ENCODE peak calls at places on chromosomes 4 and X, in seven cellular contexts. J, V, Y, T, F, R and Z are unnamed samples.

GRCh38 chrX:129779747-129780146 is at the start of gene SASH3:
- DNase-seq in T (peak; percentile 49), J (no peak), V (no peak), R (no peak), Y (no peak), F (peak; percentile 40), Z (no peak)

GRCh38 chr4:94412019-94413017 is 39.4 kb upstream of the PDLIM5 start:
- DNase-seq in F (no peak), Y (no peak), V (no peak), R (peak; percentile 79), J (peak; percentile 38), T (no peak), Z (no peak)

GRCh38 chr4:24032371-24032989 is 142.6 kb upstream of the PPARGC1A start:
- DNase-seq in F (peak; percentile 14), V (no peak), T (no peak), R (peak; percentile 8), J (peak; percentile 40), Y (no peak), Z (no peak)

GRCh38 chrX:10240918-10241317 is 84.1 kb downstream of the CLCN4 start:
- DNase-seq in F (no peak), V (no peak), R (peak; percentile 94), T (no peak), Y (no peak), J (no peak), Z (no peak)

GRCh38 chrX:76555816-76556215 is 128.3 kb downstream of the MAGEE1 start:
- DNase-seq in J (peak; percentile 17), T (no peak), V (no peak), R (peak; percentile 22), F (no peak), Y (peak; percentile 12), Z (no peak)

GRCh38 chr4:190019023-190019858 is 7.8 kb downstream of the FRG2 start:
- DNase-seq in T (peak; percentile 82), F (no peak), Y (no peak), V (peak; percentile 59), J (no peak), R (no peak), Z (no peak)

GRCh38 chr4:182093431-182093831 is 149.8 kb upstream of the TENM3 start:
- DNase-seq in F (no peak), V (no peak), T (no peak), J (no peak), Y (no peak), R (no peak), Z (no peak)

GRCh38 chr4:74635490-74636123 is 158.7 kb downstream of the BTC start:
- DNase-seq in F (no peak), T (no peak), J (no peak), Y (no peak), V (no peak), R (no peak), Z (no peak)

GRCh38 chrX:39828971-39829370 is 268.8 kb downstream of the BCOR start:
- DNase-seq in F (no peak), J (no peak), Y (no peak), T (no peak), V (no peak), R (no peak), Z (no peak)

GRCh38 chrX:23844502-23845138 is 61.6 kb downstream of the SAT1 start:
- DNase-seq in J (peak; percentile 81), T (no peak), F (no peak), V (no peak), R (peak; percentile 45), Y (peak; percentile 11), Z (no peak)

GRCh38 chr4:53478671-53479456 is 101.4 kb downstream of the FIP1L1 start:
- DNase-seq in V (no peak), R (peak; percentile 94), J (no peak), Y (no peak), T (no peak), F (no peak), Z (no peak)

GRCh38 chr4:5839751-5840674 is 52.9 kb downstream of the CRMP1 start:
- DNase-seq in Y (no peak), T (peak; percentile 87), R (no peak), F (peak; percentile 65), J (no peak), V (no peak), Z (no peak)

GRCh38 chrX:132651411-132652086 is 162.7 kb upstream of the MBNL3 start:
- DNase-seq in V (no peak), T (no peak), R (peak; percentile 2), Y (no peak), F (no peak), J (no peak), Z (no peak)

GRCh38 chr4:120211408-120212015 is 144.9 kb upstream of the MAD2L1 start:
- DNase-seq in T (no peak), Y (no peak), R (no peak), V (no peak), F (no peak), J (no peak), Z (no peak)

GRCh38 chrX:115378471-115378870 is 89.0 kb downstream of the LUZP4 start:
- DNase-seq in J (no peak), T (no peak), R (peak; percentile 48), V (no peak), F (no peak), Y (no peak), Z (no peak)

GRCh38 chrX:129900054-129900453 is 5.9 kb upstream of the UTP14A start:
- DNase-seq in F (no peak), V (no peak), Y (no peak), J (no peak), R (no peak), T (no peak), Z (no peak)

GRCh38 chr4:78185117-78185516 is 128.0 kb downstream of the FRAS1 start:
- DNase-seq in V (no peak), J (no peak), F (no peak), T (no peak), Y (no peak), R (no peak), Z (no peak)

GRCh38 chr4:124940387-124940786 is 227.9 kb upstream of the ANKRD50 start:
- DNase-seq in R (peak; percentile 98), Y (no peak), V (no peak), T (no peak), F (no peak), J (no peak), Z (no peak)

GRCh38 chr4:92646826-92647225 is 343.1 kb downstream of the GRID2 start:
- DNase-seq in R (no peak), Y (no peak), V (no peak), T (no peak), F (no peak), J (no peak), Z (no peak)

GRCh38 chr4:178738026-178738425 is 1295.8 kb upstream of the AGA start:
- DNase-seq in Y (no peak), R (no peak), J (no peak), F (no peak), V (no peak), T (no peak), Z (no peak)

GRCh38 chr4:147834480-147834879 is 102.6 kb downstream of the ARHGAP10 start:
- DNase-seq in T (no peak), V (no peak), J (no peak), R (no peak), F (no peak), Y (no peak), Z (no peak)

GRCh38 chr4:6272863-6273660 is 3.4 kb downstream of the WFS1 start:
- DNase-seq in T (peak; percentile 29), J (peak; percentile 63), Y (no peak), F (no peak), V (peak; percentile 44), R (peak; percentile 88), Z (no peak)

GRCh38 chr4:121765941-121766538 is 1.1 kb upstream of the SMIM43 start:
- DNase-seq in J (no peak), V (no peak), R (no peak), Y (no peak), F (no peak), T (no peak), Z (no peak)
- TF ChIP-seq CTCF in J (no peak), V (no peak), R (no peak), Y (no peak), F (no peak), T (no peak), Z (no peak)

DNA sequence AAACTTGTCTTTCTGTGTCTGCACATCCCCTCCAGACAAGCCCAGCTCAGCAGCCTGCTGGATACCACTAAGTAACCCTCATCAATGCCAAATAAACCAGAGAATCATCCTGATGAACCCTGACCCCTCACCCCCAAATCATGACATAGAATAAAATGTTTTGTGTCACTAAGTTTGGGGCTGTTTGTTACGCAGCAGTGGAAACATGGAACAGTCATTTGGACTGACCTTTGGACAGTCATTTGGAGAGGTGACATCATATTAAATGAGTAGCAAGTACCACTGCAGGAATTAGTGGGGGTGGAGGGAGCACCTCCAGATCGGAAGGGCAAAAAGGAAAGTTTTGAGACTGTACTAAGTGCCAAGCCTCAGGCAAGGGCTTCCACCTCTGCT is 55.6 kb upstream of the MSX1 start:
- DNase-seq in V (no peak), T (no peak), Y (no peak), R (no peak), F (no peak), J (no peak), Z (no peak)
- H3K27ac ChIP-seq in V (no peak overlapping the region), T (no peak overlapping the region), Y (no peak overlapping the region), R (no peak overlapping the region), F (no peak overlapping the region), J (no peak overlapping the region), Z (no peak overlapping the region)

DNA sequence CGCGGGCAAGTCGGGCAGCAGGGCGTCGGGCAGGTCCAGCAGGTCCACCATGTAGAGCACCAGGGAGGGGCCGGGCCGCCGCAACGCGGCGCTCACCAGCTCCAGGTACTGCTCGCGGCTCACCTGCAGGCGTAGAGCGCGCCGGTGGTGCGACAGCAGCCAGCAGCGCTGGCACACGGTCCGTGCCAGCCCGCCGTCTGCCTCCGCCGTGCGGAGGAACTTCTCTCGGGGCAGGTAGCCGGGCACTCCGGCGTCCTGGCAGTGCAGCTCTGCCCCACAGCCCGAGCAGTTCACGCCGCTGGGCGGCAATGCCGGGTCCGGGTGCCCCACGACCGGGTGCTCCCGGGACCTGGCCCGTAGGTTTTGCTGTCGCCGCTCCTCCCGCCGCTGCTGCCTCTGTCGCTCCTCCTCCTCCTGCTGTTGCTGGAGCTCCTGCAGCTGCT is 507 bp downstream of the NOA1 start:
- DNase-seq in F (no peak), V (peak; percentile 92), R (no peak), T (peak; percentile 94), J (peak; percentile 84), Y (peak; percentile 54), Z (peak; percentile 69)
- TF ChIP-seq CTCF in F (peak; percentile 9), V (no peak), R (no peak), T (no peak), J (no peak), Y (no peak), Z (no peak)

GRCh38 chrX:32741910-32742309 is 469.4 kb downstream of the DMD start:
- DNase-seq in V (no peak), Y (no peak), R (no peak), T (no peak), F (no peak), J (no peak), Z (no peak)

GRCh38 chrX:32745323-32745722 is 466.0 kb downstream of the DMD start:
- DNase-seq in T (no peak), F (no peak), Y (no peak), J (no peak), V (no peak), R (no peak), Z (no peak)

GRCh38 chrX:32749075-32749474 is 462.3 kb downstream of the DMD start:
- DNase-seq in F (no peak), J (no peak), V (no peak), R (no peak), Y (no peak), T (no peak), Z (no peak)

DNA sequence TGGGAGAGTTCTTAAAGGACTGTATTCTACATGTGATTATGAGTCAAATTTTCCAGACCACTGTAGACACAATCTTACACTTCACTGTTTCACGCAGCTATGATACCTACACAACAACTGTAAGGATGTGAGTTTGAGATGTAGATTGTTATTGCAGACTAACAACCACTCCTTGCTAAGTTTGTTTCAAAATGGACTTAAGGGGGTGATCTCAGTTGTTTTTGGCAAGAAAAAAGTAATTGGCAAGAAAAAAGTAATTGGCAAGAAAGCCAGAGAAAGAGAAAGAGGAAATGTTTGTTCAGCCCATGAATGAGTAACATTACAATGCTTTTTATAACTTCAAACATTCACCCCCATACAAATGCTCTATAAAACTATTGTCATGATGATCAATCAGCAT is 466.4 kb downstream of the DMD start:
- DNase-seq in F (no peak), T (no peak), J (no peak), V (no peak), Y (no peak), R (no peak), Z (no peak)
- H3K27ac ChIP-seq in F (peak overlapping the region; percentile 5), T (no peak overlapping the region), J (no peak overlapping the region), V (no peak overlapping the region), Y (no peak overlapping the region), R (no peak overlapping the region), Z (no peak overlapping the region)